ENCODE peak calls at places on chromosomes 11 and 22, in four cellular contexts. F is mesendoderm, W is IMR-90, T is neuronal stem cell. X is an unnamed sample.

GRCh38 chr11:1674879-1675235 is 22.1 kb upstream of the KRTAP5-6 start:
- DNase-seq in F (no peak), W (no peak), T (no peak), X (no peak)

GRCh38 chr11:119368121-119369034 is 13.1 kb downstream of the USP2 start:
- DNase-seq in W (peak; percentile 34), T (no peak), F (no peak), X (peak; percentile 48)

GRCh38 chr11:133901999-133902398 is 54.8 kb downstream of the IGSF9B start:
- DNase-seq in W (no peak), T (no peak), F (no peak), X (no peak)

GRCh38 chr11:66880484-66881211 is 23.8 kb downstream of the LRFN4 start:
- DNase-seq in W (peak; percentile 22), T (no peak), F (peak; percentile 50), X (no peak)

GRCh38 chr11:57762235-57762866 is 749 bp downstream of the CTNND1 start:
- DNase-seq in F (no peak), W (no peak), T (no peak), X (peak; percentile 22)

GRCh38 chr11:119343726-119344125 is 2.8 kb downstream of the MFRP start:
- DNase-seq in F (no peak), W (no peak), T (no peak), X (no peak)

GRCh38 chr11:47056261-47056915 is 119.8 kb downstream of the CSTPP1 start:
- DNase-seq in F (no peak), W (peak; percentile 94), T (no peak), X (peak; percentile 91)

GRCh38 chr11:64388911-64389310 is 29.9 kb downstream of the RPS6KA4 start:
- DNase-seq in W (no peak), T (no peak), F (no peak), X (no peak)

GRCh38 chr11:70278994-70279393 is 8.5 kb downstream of the PPFIA1 start:
- DNase-seq in F (no peak), W (no peak), T (no peak), X (no peak)

GRCh38 chr22:38284042-38284402 is 11.2 kb upstream of the TMEM184B start:
- DNase-seq in W (peak; percentile 96), T (no peak), F (peak; percentile 38), X (peak; percentile 97)

GRCh38 chr22:38286915-38287669 is 14.3 kb upstream of the TMEM184B start:
- DNase-seq in W (no peak), T (no peak), F (no peak), X (no peak)

GRCh38 chr22:38285015-38285414 is 12.2 kb upstream of the TMEM184B start:
- DNase-seq in F (no peak), T (no peak), W (no peak), X (no peak)

GRCh38 chr22:38282397-38282796 is 9.6 kb upstream of the TMEM184B start:
- DNase-seq in T (no peak), F (no peak), W (peak; percentile 21), X (peak; percentile 28)
- H3K4ac ChIP-seq in T (no peak overlapping the region), F (no peak overlapping the region), W (no peak overlapping the region), X (no peak overlapping the region)

DNA sequence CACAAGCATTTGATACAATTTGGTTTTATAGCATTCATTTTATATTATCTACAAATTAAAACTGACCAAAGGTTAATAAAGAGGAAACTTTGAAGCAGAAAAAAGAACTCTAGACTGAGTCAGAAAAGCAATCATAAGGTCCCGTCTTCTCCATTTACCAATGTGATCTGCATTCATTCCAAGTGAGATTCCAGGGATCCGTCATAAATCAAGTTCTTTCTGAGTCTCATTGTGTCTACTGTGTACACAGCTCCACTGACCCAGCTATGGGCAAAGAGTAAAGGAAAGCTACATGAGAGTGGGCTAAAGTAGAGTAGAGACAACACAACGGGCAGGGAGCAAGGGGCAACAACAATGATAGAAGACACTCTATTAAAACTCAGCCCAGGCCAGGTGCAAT is 15.3 kb downstream of the FAM168A start:
- DNase-seq in W (no peak), T (no peak), F (no peak), X (no peak)
- H3K36me3 ChIP-seq in W (no peaks in the 10 kb centered on the region), T (peaks cover 12% of the 10 kb centered on the region), F (no peaks in the 10 kb centered on the region), X (no peaks in the 10 kb centered on the region)

DNA sequence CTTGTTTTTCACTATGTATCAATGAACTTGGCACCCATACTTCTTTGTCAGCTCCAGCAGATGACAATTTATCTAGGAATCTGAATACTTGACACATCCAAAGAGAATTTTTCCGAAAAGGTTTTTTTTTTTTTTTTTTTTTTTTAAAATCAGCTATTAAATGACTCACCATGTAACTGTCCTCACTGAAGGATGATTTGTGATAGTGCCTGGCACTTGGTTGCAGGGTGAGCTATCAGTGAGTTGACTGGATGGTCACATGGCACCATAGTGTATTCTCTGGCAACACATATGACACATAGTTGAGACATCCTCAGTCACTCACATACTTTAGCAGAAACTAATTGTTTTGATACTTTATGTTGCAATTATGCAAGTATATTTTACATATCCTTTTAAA is 133.4 kb upstream of the E2F8 start:
- DNase-seq in W (peak; percentile 96), T (no peak), F (no peak), X (peak; percentile 92)
- H2BK120ac ChIP-seq in W (no peak overlapping the region), T (no peak overlapping the region), F (no peak overlapping the region), X (no peak overlapping the region)

GRCh38 chr22:46726066-46726985 is 11.7 kb downstream of the CERK start:
- DNase-seq in F (no peak), T (no peak), W (no peak), X (no peak)

GRCh38 chr22:46719921-46720320 is 18.1 kb downstream of the CERK start:
- DNase-seq in W (no peak), F (no peak), T (no peak), X (no peak)

GRCh38 chr22:46723882-46724281 is 14.2 kb downstream of the CERK start:
- DNase-seq in F (no peak), W (no peak), T (no peak), X (no peak)

GRCh38 chr22:46725096-46725495 is 13.0 kb downstream of the CERK start:
- DNase-seq in T (no peak), W (no peak), F (no peak), X (no peak)

GRCh38 chr22:46721716-46722115 is 16.3 kb downstream of the CERK start:
- DNase-seq in T (no peak), W (no peak), F (no peak), X (no peak)
- H3K4ac ChIP-seq in T (no peak overlapping the region), W (no peak overlapping the region), F (no peak overlapping the region), X (no peak overlapping the region)

GRCh38 chr11:96367357-96367756 is 22.4 kb downstream of the CCDC82 start:
- DNase-seq in F (no peak), W (no peak), T (no peak), X (no peak)
- H3K36me3 ChIP-seq in F (no peaks in the 10 kb centered on the region), W (peaks cover 12% of the 10 kb centered on the region), T (peaks cover 94% of the 10 kb centered on the region), X (peaks cover 3% of the 10 kb centered on the region)

GRCh38 chr22:33894036-33894435 is 26.2 kb downstream of the LARGE1 start:
- DNase-seq in W (no peak), F (no peak), T (no peak), X (no peak)

GRCh38 chr22:33896801-33897620 is 23.3 kb downstream of the LARGE1 start:
- DNase-seq in W (peak; percentile 45), F (peak; percentile 67), T (no peak), X (peak; percentile 31)

GRCh38 chr22:33896154-33896800 is 24.0 kb downstream of the LARGE1 start:
- DNase-seq in F (no peak), T (no peak), W (no peak), X (no peak)

GRCh38 chr22:33894515-33894914 is 25.8 kb downstream of the LARGE1 start:
- DNase-seq in W (no peak), F (no peak), T (no peak), X (no peak)

DNA sequence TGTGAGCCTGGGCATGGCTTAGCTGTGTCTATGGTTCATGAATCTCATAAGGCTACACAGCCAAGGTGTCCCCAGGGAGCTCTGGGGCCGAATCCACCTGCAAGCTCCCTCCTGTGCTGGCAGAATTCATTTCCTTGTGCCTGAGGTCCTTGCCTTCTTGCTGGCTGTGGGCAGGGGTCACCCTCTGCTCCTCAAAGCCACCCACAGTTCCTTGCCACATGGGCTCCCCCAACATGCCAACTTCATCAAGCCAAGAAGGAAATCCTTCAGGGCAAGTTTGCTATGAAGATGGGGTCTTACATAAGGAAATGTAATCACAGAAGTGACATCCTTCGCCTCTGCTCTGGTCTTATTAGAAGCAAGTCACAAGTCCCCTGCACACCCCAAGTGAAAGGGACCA is 24.8 kb downstream of the LARGE1 start:
- DNase-seq in T (no peak), F (no peak), W (no peak), X (no peak)
- H2BK120ac ChIP-seq in T (no peak overlapping the region), F (no peak overlapping the region), W (no peak overlapping the region), X (no peak overlapping the region)

DNA sequence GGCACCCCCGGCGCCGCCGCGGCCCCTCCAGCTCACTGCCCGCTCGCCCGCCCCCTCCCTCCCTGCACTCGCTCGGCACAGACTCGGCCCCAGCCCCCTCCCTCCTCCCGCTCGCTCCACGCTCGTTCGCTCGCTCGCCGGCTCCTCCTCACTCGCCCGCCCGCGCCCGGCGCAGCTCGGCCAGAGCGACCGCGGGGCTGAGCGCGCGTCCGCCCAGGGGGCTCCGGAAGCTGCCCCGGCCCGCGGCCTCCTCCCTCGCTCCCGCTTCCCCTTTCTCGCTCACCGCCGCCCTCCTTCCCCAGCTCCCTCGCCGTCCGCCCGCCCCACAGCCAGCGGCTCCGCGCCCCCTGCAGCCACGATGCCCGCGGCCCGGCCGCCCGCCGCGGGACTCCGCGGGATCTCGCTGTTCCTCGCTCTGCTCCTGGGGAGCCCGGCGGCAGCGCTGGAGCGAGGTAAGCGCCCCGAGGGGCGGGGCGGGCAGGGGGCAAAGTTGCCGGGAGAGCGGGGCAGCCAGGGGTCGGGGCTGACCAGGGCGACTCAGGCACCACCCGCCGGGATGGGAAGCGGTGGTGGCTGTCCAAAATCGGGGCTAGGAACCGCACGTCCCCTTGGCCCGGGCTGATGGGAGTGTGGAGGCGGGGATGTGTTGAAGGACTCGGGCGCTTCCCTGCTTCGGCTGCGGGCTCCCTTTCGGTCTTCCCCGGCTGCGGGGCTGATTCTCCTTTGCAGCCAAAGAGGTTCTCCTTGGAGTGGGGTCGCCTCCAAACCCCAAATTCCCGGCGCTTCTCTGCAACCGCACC is at the start of gene SEZ6L:
- DNase-seq in T (peak; percentile 47), W (no peak), F (peak; percentile 23), X (no peak)
- H3K4ac ChIP-seq in T (no peak within 1 kb of the TSS), W (no peak within 1 kb of the TSS), F (no peak within 1 kb of the TSS), X (no peak within 1 kb of the TSS)

DNA sequence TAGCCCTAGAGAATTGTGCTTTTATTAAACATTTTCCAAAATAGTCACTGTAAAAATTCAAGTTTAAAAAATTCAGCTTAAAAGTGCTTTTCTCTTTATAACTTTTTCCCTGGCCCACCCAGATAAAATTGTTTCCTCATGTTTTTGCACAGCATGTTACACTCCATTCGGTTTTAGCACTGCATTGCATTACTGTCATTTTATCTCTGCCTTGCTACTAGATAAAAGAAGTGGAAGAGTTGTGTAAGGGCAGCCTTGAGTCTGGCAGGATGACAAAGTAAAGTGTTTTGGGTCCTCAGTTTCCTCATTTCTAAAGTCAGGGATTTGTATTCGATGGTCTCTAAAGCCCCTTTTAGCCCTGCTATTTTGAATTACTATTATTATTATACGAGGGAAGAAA is 99.8 kb downstream of the ATM start:
- DNase-seq in F (no peak), T (no peak), W (no peak), X (no peak)
- H3K36me3 ChIP-seq in F (no peaks in the 10 kb centered on the region), T (peaks cover 96% of the 10 kb centered on the region), W (peaks cover 10% of the 10 kb centered on the region), X (peaks cover 77% of the 10 kb centered on the region)

DNA sequence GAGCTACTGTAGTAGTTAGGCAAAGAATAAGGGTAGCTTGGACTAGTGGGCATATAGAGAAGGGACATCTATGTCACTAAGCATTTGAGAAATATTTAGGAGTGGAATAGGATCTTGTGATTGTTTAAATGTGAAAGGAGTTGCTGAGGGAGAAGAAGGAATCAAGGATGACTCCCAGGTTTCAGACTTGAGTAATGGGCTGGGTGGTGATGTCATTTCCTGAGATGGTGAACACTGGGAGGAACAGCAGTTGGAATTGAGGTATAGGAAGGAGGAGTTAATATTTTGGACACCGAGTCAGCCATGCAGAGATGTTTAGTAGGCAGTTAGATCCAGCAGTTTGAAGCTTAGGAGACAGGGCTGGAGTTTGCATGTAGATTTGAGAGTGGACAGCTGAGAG is 40.1 kb downstream of the REXO2 start:
- DNase-seq in W (peak; percentile 28), T (no peak), F (no peak), X (peak; percentile 36)
- H2BK120ac ChIP-seq in W (no peak overlapping the region), T (no peak overlapping the region), F (no peak overlapping the region), X (peak overlapping the region; percentile 73)

X was measured in mesenchymal stem cell.